ENCODE peak calls at places on chromosome 14, in ten cellular contexts. One of them, this sample, is unnamed.

GRCh38 chr14:65631040-65631439 is 218.5 kb downstream of the FUT8 start:
- DNase-seq in upper lobe of right lung: no peak
- DNase-seq in progenitor cell of endocrine pancreas: no peak
- DNase-seq in CD4-positive, CD25-positive, alpha-beta regulatory T cell: no peak
- DNase-seq in AG09309: no peak
- DNase-seq in cardiac muscle cell: no peak
- DNase-seq in HCEC 1CT: no peak
- DNase-seq in AG08395: no peak
- DNase-seq in effector CD4-positive, alpha-beta T cell: no peak
- DNase-seq in SK-MEL-5: no peak
- DNase-seq in this sample: no peak

GRCh38 chr14:76687611-76688372 is 73.5 kb upstream of the VASH1 start:
- DNase-seq in AG08395: no peak
- DNase-seq in SK-MEL-5: no peak
- DNase-seq in upper lobe of right lung: no peak
- DNase-seq in progenitor cell of endocrine pancreas: no peak
- DNase-seq in AG09309: no peak
- DNase-seq in CD4-positive, CD25-positive, alpha-beta regulatory T cell: no peak
- DNase-seq in cardiac muscle cell: no peak
- DNase-seq in HCEC 1CT: no peak
- DNase-seq in effector CD4-positive, alpha-beta T cell: no peak
- DNase-seq in this sample: no peak

GRCh38 chr14:34873591-34874385 is 1.4 kb downstream of the BAZ1A start:
- DNase-seq in CD4-positive, CD25-positive, alpha-beta regulatory T cell: peak
- DNase-seq in SK-MEL-5: peak
- DNase-seq in HCEC 1CT: peak
- DNase-seq in progenitor cell of endocrine pancreas: peak
- DNase-seq in cardiac muscle cell: peak
- DNase-seq in upper lobe of right lung: peak
- DNase-seq in AG09309: no peak
- DNase-seq in effector CD4-positive, alpha-beta T cell: peak
- DNase-seq in AG08395: peak
- DNase-seq in this sample: peak

GRCh38 chr14:103879570-103880333 is 32.4 kb upstream of the PPP1R13B start:
- DNase-seq in AG09309: no peak
- DNase-seq in CD4-positive, CD25-positive, alpha-beta regulatory T cell: no peak
- DNase-seq in effector CD4-positive, alpha-beta T cell: no peak
- DNase-seq in HCEC 1CT: no peak
- DNase-seq in SK-MEL-5: peak
- DNase-seq in progenitor cell of endocrine pancreas: peak
- DNase-seq in cardiac muscle cell: peak
- DNase-seq in AG08395: peak
- DNase-seq in upper lobe of right lung: peak
- DNase-seq in this sample: peak

GRCh38 chr14:23056956-23057756 is at the start of gene CDH24:
- DNase-seq in AG09309: no peak
- DNase-seq in AG08395: peak
- DNase-seq in HCEC 1CT: peak
- DNase-seq in SK-MEL-5: peak
- DNase-seq in progenitor cell of endocrine pancreas: peak
- DNase-seq in CD4-positive, CD25-positive, alpha-beta regulatory T cell: peak
- DNase-seq in upper lobe of right lung: peak
- DNase-seq in effector CD4-positive, alpha-beta T cell: peak
- DNase-seq in cardiac muscle cell: peak
- DNase-seq in this sample: peak

GRCh38 chr14:71933026-71933587 is 878 bp downstream of the RGS6 start:
- DNase-seq in progenitor cell of endocrine pancreas: no peak
- DNase-seq in effector CD4-positive, alpha-beta T cell: no peak
- DNase-seq in SK-MEL-5: no peak
- DNase-seq in CD4-positive, CD25-positive, alpha-beta regulatory T cell: no peak
- DNase-seq in cardiac muscle cell: peak
- DNase-seq in HCEC 1CT: no peak
- DNase-seq in AG09309: no peak
- DNase-seq in AG08395: no peak
- DNase-seq in upper lobe of right lung: no peak
- DNase-seq in this sample: peak

GRCh38 chr14:67514203-67514607 is 18.9 kb upstream of the PLEKHH1 start:
- DNase-seq in CD4-positive, CD25-positive, alpha-beta regulatory T cell: no peak
- DNase-seq in effector CD4-positive, alpha-beta T cell: no peak
- DNase-seq in HCEC 1CT: no peak
- DNase-seq in progenitor cell of endocrine pancreas: no peak
- DNase-seq in AG09309: no peak
- DNase-seq in AG08395: no peak
- DNase-seq in SK-MEL-5: no peak
- DNase-seq in upper lobe of right lung: no peak
- DNase-seq in cardiac muscle cell: no peak
- DNase-seq in this sample: no peak

GRCh38 chr14:101126376-101127130 is 223.0 kb upstream of the RTL1 start:
- DNase-seq in effector CD4-positive, alpha-beta T cell: no peak
- DNase-seq in cardiac muscle cell: no peak
- DNase-seq in progenitor cell of endocrine pancreas: no peak
- DNase-seq in AG08395: no peak
- DNase-seq in HCEC 1CT: no peak
- DNase-seq in upper lobe of right lung: no peak
- DNase-seq in AG09309: no peak
- DNase-seq in CD4-positive, CD25-positive, alpha-beta regulatory T cell: no peak
- DNase-seq in SK-MEL-5: no peak
- DNase-seq in this sample: no peak

GRCh38 chr14:64997108-64997794 is 10.6 kb downstream of the FNTB start:
- DNase-seq in progenitor cell of endocrine pancreas: no peak
- DNase-seq in HCEC 1CT: no peak
- DNase-seq in effector CD4-positive, alpha-beta T cell: no peak
- DNase-seq in AG08395: no peak
- DNase-seq in CD4-positive, CD25-positive, alpha-beta regulatory T cell: peak
- DNase-seq in SK-MEL-5: no peak
- DNase-seq in AG09309: no peak
- DNase-seq in cardiac muscle cell: no peak
- DNase-seq in upper lobe of right lung: no peak
- DNase-seq in this sample: no peak

GRCh38 chr14:101948666-101949205 is 15.6 kb upstream of the DYNC1H1 start:
- DNase-seq in AG09309: no peak
- DNase-seq in cardiac muscle cell: no peak
- DNase-seq in CD4-positive, CD25-positive, alpha-beta regulatory T cell: no peak
- DNase-seq in effector CD4-positive, alpha-beta T cell: no peak
- DNase-seq in progenitor cell of endocrine pancreas: no peak
- DNase-seq in SK-MEL-5: no peak
- DNase-seq in upper lobe of right lung: no peak
- DNase-seq in HCEC 1CT: no peak
- DNase-seq in AG08395: no peak
- DNase-seq in this sample: no peak

GRCh38 chr14:68682166-68683103 is 110.4 kb downstream of the ZFP36L1 start:
- DNase-seq in HCEC 1CT: peak
- DNase-seq in upper lobe of right lung: peak
- DNase-seq in SK-MEL-5: peak
- DNase-seq in effector CD4-positive, alpha-beta T cell: peak
- DNase-seq in cardiac muscle cell: peak
- DNase-seq in AG09309: peak
- DNase-seq in AG08395: peak
- DNase-seq in progenitor cell of endocrine pancreas: no peak
- DNase-seq in CD4-positive, CD25-positive, alpha-beta regulatory T cell: no peak
- DNase-seq in this sample: no peak

GRCh38 chr14:51607677-51608076 is 44.0 kb upstream of the FRMD6 start:
- DNase-seq in SK-MEL-5: peak
- DNase-seq in CD4-positive, CD25-positive, alpha-beta regulatory T cell: no peak
- DNase-seq in HCEC 1CT: no peak
- DNase-seq in effector CD4-positive, alpha-beta T cell: no peak
- DNase-seq in AG09309: peak
- DNase-seq in AG08395: peak
- DNase-seq in progenitor cell of endocrine pancreas: no peak
- DNase-seq in cardiac muscle cell: no peak
- DNase-seq in upper lobe of right lung: no peak
- DNase-seq in this sample: no peak

GRCh38 chr14:91348861-91349465 is 68.7 kb downstream of the CCDC88C start:
- DNase-seq in effector CD4-positive, alpha-beta T cell: no peak
- DNase-seq in upper lobe of right lung: no peak
- DNase-seq in progenitor cell of endocrine pancreas: no peak
- DNase-seq in AG08395: no peak
- DNase-seq in HCEC 1CT: no peak
- DNase-seq in SK-MEL-5: peak
- DNase-seq in CD4-positive, CD25-positive, alpha-beta regulatory T cell: no peak
- DNase-seq in AG09309: no peak
- DNase-seq in cardiac muscle cell: no peak
- DNase-seq in this sample: no peak

GRCh38 chr14:89941830-89942377 is 12.6 kb downstream of the EFCAB11 start:
- DNase-seq in effector CD4-positive, alpha-beta T cell: no peak
- DNase-seq in HCEC 1CT: no peak
- DNase-seq in SK-MEL-5: no peak
- DNase-seq in CD4-positive, CD25-positive, alpha-beta regulatory T cell: no peak
- DNase-seq in AG08395: no peak
- DNase-seq in cardiac muscle cell: no peak
- DNase-seq in AG09309: no peak
- DNase-seq in progenitor cell of endocrine pancreas: no peak
- DNase-seq in upper lobe of right lung: no peak
- DNase-seq in this sample: no peak

GRCh38 chr14:94445003-94445402 is 7.6 kb downstream of the SERPINA11 start:
- DNase-seq in progenitor cell of endocrine pancreas: no peak
- DNase-seq in HCEC 1CT: no peak
- DNase-seq in AG08395: no peak
- DNase-seq in cardiac muscle cell: no peak
- DNase-seq in upper lobe of right lung: no peak
- DNase-seq in SK-MEL-5: no peak
- DNase-seq in CD4-positive, CD25-positive, alpha-beta regulatory T cell: no peak
- DNase-seq in effector CD4-positive, alpha-beta T cell: no peak
- DNase-seq in AG09309: no peak
- DNase-seq in this sample: no peak

GRCh38 chr14:50038398-50039119 is 77.8 kb downstream of the VCPKMT start:
- DNase-seq in AG08395: peak
- DNase-seq in AG09309: peak
- DNase-seq in progenitor cell of endocrine pancreas: no peak
- DNase-seq in cardiac muscle cell: peak
- DNase-seq in CD4-positive, CD25-positive, alpha-beta regulatory T cell: peak
- DNase-seq in effector CD4-positive, alpha-beta T cell: no peak
- DNase-seq in SK-MEL-5: peak
- DNase-seq in HCEC 1CT: peak
- DNase-seq in upper lobe of right lung: no peak
- DNase-seq in this sample: no peak

GRCh38 chr14:87944987-87945604 is 47.9 kb downstream of the GALC start:
- DNase-seq in progenitor cell of endocrine pancreas: no peak
- DNase-seq in AG08395: peak
- DNase-seq in HCEC 1CT: peak
- DNase-seq in CD4-positive, CD25-positive, alpha-beta regulatory T cell: peak
- DNase-seq in cardiac muscle cell: peak
- DNase-seq in upper lobe of right lung: no peak
- DNase-seq in AG09309: peak
- DNase-seq in effector CD4-positive, alpha-beta T cell: no peak
- DNase-seq in SK-MEL-5: peak
- DNase-seq in this sample: no peak

GRCh38 chr14:34629657-34630529 is at the start of gene SNX6:
- DNase-seq in AG09309: no peak
- DNase-seq in CD4-positive, CD25-positive, alpha-beta regulatory T cell: peak
- DNase-seq in HCEC 1CT: peak
- DNase-seq in effector CD4-positive, alpha-beta T cell: peak
- DNase-seq in progenitor cell of endocrine pancreas: peak
- DNase-seq in SK-MEL-5: peak
- DNase-seq in AG08395: peak
- DNase-seq in upper lobe of right lung: peak
- DNase-seq in cardiac muscle cell: peak
- DNase-seq in this sample: peak

GRCh38 chr14:101137234-101137633 is 233.7 kb upstream of the RTL1 start:
- DNase-seq in AG08395: no peak
- DNase-seq in effector CD4-positive, alpha-beta T cell: no peak
- DNase-seq in HCEC 1CT: no peak
- DNase-seq in cardiac muscle cell: no peak
- DNase-seq in upper lobe of right lung: no peak
- DNase-seq in progenitor cell of endocrine pancreas: no peak
- DNase-seq in CD4-positive, CD25-positive, alpha-beta regulatory T cell: no peak
- DNase-seq in AG09309: no peak
- DNase-seq in SK-MEL-5: no peak
- DNase-seq in this sample: no peak

GRCh38 chr14:42617005-42617404 is 1010.3 kb downstream of the LRFN5 start:
- DNase-seq in AG09309: no peak
- DNase-seq in CD4-positive, CD25-positive, alpha-beta regulatory T cell: no peak
- DNase-seq in effector CD4-positive, alpha-beta T cell: no peak
- DNase-seq in upper lobe of right lung: no peak
- DNase-seq in SK-MEL-5: no peak
- DNase-seq in cardiac muscle cell: no peak
- DNase-seq in AG08395: no peak
- DNase-seq in progenitor cell of endocrine pancreas: no peak
- DNase-seq in HCEC 1CT: no peak
- DNase-seq in this sample: no peak

GRCh38 chr14:24271134-24271833 is at the start of gene RABGGTA:
- DNase-seq in upper lobe of right lung: peak
- DNase-seq in cardiac muscle cell: peak
- DNase-seq in AG09309: peak
- DNase-seq in progenitor cell of endocrine pancreas: peak
- DNase-seq in CD4-positive, CD25-positive, alpha-beta regulatory T cell: peak
- DNase-seq in effector CD4-positive, alpha-beta T cell: peak
- DNase-seq in HCEC 1CT: peak
- DNase-seq in SK-MEL-5: peak
- DNase-seq in AG08395: peak
- DNase-seq in this sample: peak

GRCh38 chr14:23559010-23559920 is 3.2 kb downstream of the THTPA start:
- DNase-seq in effector CD4-positive, alpha-beta T cell: peak
- DNase-seq in SK-MEL-5: peak
- DNase-seq in cardiac muscle cell: peak
- DNase-seq in AG08395: peak
- DNase-seq in upper lobe of right lung: peak
- DNase-seq in HCEC 1CT: peak
- DNase-seq in AG09309: no peak
- DNase-seq in CD4-positive, CD25-positive, alpha-beta regulatory T cell: peak
- DNase-seq in progenitor cell of endocrine pancreas: peak
- DNase-seq in this sample: peak

GRCh38 chr14:60616326-60617044 is 32.8 kb downstream of the SIX1 start:
- DNase-seq in HCEC 1CT: no peak
- DNase-seq in AG09309: no peak
- DNase-seq in upper lobe of right lung: no peak
- DNase-seq in CD4-positive, CD25-positive, alpha-beta regulatory T cell: no peak
- DNase-seq in cardiac muscle cell: no peak
- DNase-seq in effector CD4-positive, alpha-beta T cell: no peak
- DNase-seq in SK-MEL-5: no peak
- DNase-seq in progenitor cell of endocrine pancreas: no peak
- DNase-seq in AG08395: no peak
- DNase-seq in this sample: peak

GRCh38 chr14:55382483-55382882 is 29.1 kb downstream of the ATG14 start:
- DNase-seq in HCEC 1CT: no peak
- DNase-seq in CD4-positive, CD25-positive, alpha-beta regulatory T cell: no peak
- DNase-seq in AG09309: no peak
- DNase-seq in effector CD4-positive, alpha-beta T cell: no peak
- DNase-seq in SK-MEL-5: no peak
- DNase-seq in upper lobe of right lung: no peak
- DNase-seq in progenitor cell of endocrine pancreas: no peak
- DNase-seq in cardiac muscle cell: no peak
- DNase-seq in AG08395: no peak
- DNase-seq in this sample: no peak

GRCh38 chr14:104305511-104306449 is 167.4 kb downstream of the KIF26A start:
- DNase-seq in HCEC 1CT: no peak
- DNase-seq in effector CD4-positive, alpha-beta T cell: no peak
- DNase-seq in AG08395: no peak
- DNase-seq in CD4-positive, CD25-positive, alpha-beta regulatory T cell: no peak
- DNase-seq in AG09309: no peak
- DNase-seq in SK-MEL-5: no peak
- DNase-seq in cardiac muscle cell: no peak
- DNase-seq in upper lobe of right lung: no peak
- DNase-seq in progenitor cell of endocrine pancreas: no peak
- DNase-seq in this sample: no peak

GRCh38 chr14:50837271-50837670 is 6.3 kb upstream of the NIN start:
- DNase-seq in AG09309: no peak
- DNase-seq in HCEC 1CT: no peak
- DNase-seq in CD4-positive, CD25-positive, alpha-beta regulatory T cell: no peak
- DNase-seq in SK-MEL-5: no peak
- DNase-seq in upper lobe of right lung: no peak
- DNase-seq in AG08395: no peak
- DNase-seq in progenitor cell of endocrine pancreas: no peak
- DNase-seq in effector CD4-positive, alpha-beta T cell: no peak
- DNase-seq in cardiac muscle cell: no peak
- DNase-seq in this sample: no peak

GRCh38 chr14:85528080-85528881 is 1.7 kb upstream of the FLRT2 start:
- DNase-seq in SK-MEL-5: peak
- DNase-seq in cardiac muscle cell: peak
- DNase-seq in progenitor cell of endocrine pancreas: no peak
- DNase-seq in effector CD4-positive, alpha-beta T cell: no peak
- DNase-seq in AG08395: peak
- DNase-seq in upper lobe of right lung: peak
- DNase-seq in AG09309: peak
- DNase-seq in HCEC 1CT: peak
- DNase-seq in CD4-positive, CD25-positive, alpha-beta regulatory T cell: no peak
- DNase-seq in this sample: peak

This sample was measured in endothelial cell.